ENCODE peak calls at places on chromosomes 6 and 20, in five cellular contexts. O, S, C, N and A are unnamed samples. For H3K36me3, the result is how much of the 10 kb centered on the place peaks cover.

GRCh38 chr6:166007349-166008263 is 160.0 kb downstream of the TBXT start:
- DNase-seq in O (no peak), C (no peak), N (peak), S (peak), A (no peak)

GRCh38 chr20:49674383-49675352 is 39.0 kb downstream of the B4GALT5 start:
- DNase-seq in O (no peak), C (no peak), S (no peak), N (no peak), A (no peak)

GRCh38 chr6:51511081-51511480 is 576.3 kb downstream of the PKHD1 start:
- DNase-seq in S (no peak), O (no peak), N (no peak), C (no peak), A (no peak)

GRCh38 chr6:154246723-154247118 is 109.9 kb downstream of the IPCEF1 start:
- DNase-seq in S (no peak), C (no peak), O (no peak), N (no peak), A (no peak)

GRCh38 chr20:21397341-21398108 is at the start of gene NKX2-4:
- DNase-seq in O (no peak), C (no peak), N (peak), S (no peak), A (no peak)

GRCh38 chr6:8939615-8940014 is 504.3 kb upstream of the SLC35B3 start:
- DNase-seq in N (no peak), S (no peak), C (no peak), O (no peak), A (no peak)

GRCh38 chr6:166167258-166167731 is 356 bp downstream of the TBXT start:
- DNase-seq in O (no peak), C (no peak), S (no peak), N (no peak), A (peak)

GRCh38 chr20:53331151-53331973 is 262.3 kb downstream of the ZNF217 start:
- DNase-seq in N (peak), O (peak), C (no peak), S (no peak), A (no peak)

GRCh38 chr6:4210619-4211419 is 75.4 kb upstream of the ECI2 start:
- DNase-seq in N (peak), O (peak), C (peak), S (peak), A (no peak)

GRCh38 chr6:167547328-167547692 is 222.4 kb downstream of the TTLL2 start:
- DNase-seq in S (no peak), C (no peak), N (no peak), O (no peak), A (no peak)

GRCh38 chr6:16735014-16735413 is 26.2 kb downstream of the ATXN1 start:
- DNase-seq in S (no peak), O (no peak), N (no peak), C (no peak), A (no peak)

GRCh38 chr20:23100021-23100753 is 14.1 kb upstream of the CD93 start:
- DNase-seq in S (no peak), O (no peak), C (no peak), N (no peak), A (no peak)

GRCh38 chr6:138971601-138972000 is 16.5 kb downstream of the REPS1 start:
- DNase-seq in O (no peak), C (no peak), S (peak), N (peak), A (no peak)

GRCh38 chr20:6623989-6624388 is 143.5 kb upstream of the BMP2 start:
- DNase-seq in N (no peak), O (no peak), C (no peak), S (no peak), A (no peak)

GRCh38 chr20:62009322-62009721 is 56.4 kb downstream of the TAF4 start:
- DNase-seq in S (no peak), N (no peak), C (no peak), O (no peak), A (no peak)
- H3K36me3 ChIP-seq in S (half or more), N (under half), C (half or more), O (half or more), A (under half)

DNA sequence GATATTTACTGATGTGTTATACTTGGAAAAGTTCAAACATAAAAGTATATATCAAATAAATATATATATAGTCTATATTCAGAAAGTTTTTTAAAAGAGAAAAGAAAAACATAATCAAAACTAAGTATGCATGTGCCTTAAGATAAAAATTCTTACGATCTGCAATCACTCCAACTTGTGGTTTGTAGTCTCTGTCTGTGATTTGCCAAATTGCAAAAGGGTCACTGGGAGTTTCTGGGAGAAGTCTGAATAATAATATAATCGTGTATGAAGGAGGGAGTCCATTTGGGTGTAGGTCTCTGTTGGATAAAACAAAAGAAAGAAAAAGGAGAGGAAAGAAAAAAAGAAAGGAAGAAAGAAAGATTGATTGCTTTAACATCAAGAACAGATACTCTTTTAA is 92.4 kb downstream of the COL12A1 start:
- DNase-seq in O (no peak), S (no peak), N (no peak), C (no peak), A (no peak)
- H3K36me3 ChIP-seq in O (under half), S (under half), N (under half), C (under half), A (under half)

GRCh38 chr6:89679215-89680120 is 40.9 kb upstream of the LYRM2 start:
- DNase-seq in C (no peak), S (no peak), N (no peak), O (no peak), A (no peak)
- H3K36me3 ChIP-seq in C (half or more), S (half or more), N (half or more), O (half or more), A (under half)

DNA sequence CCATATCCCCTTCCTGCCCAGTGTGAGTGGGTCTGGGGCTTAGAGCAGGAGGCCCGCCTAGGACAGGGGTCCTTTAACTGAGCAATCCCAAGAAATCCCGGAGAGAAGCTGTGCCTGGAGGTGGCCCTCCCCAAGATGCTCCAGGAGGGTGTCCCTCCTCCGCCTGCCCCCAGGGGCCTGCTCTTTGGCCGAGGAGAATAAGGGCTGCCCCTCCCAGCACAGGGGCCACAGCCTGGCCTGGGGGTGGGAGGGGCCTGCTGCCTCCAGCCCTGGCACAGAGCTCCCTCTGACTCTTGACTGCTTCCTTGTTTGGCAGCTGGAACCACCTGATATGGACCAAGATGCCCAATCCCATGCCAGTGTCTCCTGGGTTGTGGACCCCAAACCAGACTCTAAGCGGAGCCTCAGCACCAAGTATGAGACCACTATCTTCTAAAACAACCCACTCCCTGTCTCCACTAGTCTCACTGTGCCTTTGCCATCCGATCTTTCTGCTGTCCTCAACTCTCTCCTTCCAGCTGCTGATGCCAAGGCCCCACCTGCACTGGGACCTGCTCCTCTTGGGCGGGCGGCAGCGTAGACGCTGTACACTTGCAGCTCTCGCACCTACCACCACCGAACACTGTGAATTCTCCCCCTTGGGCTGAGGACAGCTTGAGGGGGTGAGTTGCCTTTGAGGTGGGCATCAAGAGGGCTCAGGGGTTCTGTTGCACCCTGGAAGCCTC is 54.3 kb downstream of the TCP11 start:
- DNase-seq in N (no peak), C (no peak), S (no peak), O (no peak), A (no peak)
- H3K36me3 ChIP-seq in N (under half), C (under half), S (under half), O (under half), A (under half)

DNA sequence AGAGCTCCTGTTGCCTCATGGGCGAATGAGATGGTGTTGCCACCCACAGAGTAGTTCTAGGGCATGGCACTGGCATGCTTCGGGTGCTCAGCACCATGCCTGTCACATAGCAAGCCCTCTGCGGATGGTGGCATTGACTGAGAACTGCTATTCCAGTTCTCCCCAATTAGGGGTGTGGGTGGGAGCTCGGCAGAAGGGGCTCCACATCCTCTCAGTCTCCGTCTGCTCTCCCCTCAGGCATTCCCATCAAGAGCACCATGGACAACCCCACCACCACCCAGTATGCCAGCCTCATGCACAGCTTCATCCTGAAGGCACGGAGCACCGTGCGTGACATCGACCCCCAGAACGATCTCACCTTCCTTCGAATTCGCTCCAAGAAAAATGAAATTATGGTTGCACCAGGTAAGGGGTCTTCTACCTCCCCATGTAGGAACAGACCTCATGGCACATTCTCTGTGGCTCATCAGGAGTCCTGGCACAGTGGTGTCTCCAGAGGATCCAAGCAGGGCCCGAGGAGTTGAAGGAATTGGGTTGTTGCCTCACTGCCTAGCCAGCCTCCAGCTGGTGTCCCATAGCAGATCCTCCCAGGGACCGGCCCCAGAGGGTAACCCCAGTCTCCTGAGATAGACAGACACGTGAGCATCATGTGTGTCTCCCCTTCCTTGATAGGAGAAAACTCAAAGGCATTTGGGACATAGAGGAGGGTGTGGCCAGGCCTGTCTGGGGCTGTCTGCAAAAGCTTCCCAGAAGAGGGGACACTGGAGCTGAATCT is 18.4 kb downstream of the DYNLRB1 start:
- DNase-seq in S (no peak), C (no peak), N (no peak), O (no peak), A (no peak)
- H3K36me3 ChIP-seq in S (half or more), C (half or more), N (half or more), O (half or more), A (under half)

GRCh38 chr6:151067684-151068596 is 171.8 kb upstream of the AKAP12 start:
- DNase-seq in C (no peak), S (peak), O (no peak), N (peak), A (no peak)

GRCh38 chr6:151070666-151071065 is 169.1 kb upstream of the AKAP12 start:
- DNase-seq in S (no peak), O (no peak), N (no peak), C (no peak), A (no peak)

GRCh38 chr6:151069641-151070040 is 170.1 kb upstream of the AKAP12 start:
- DNase-seq in C (no peak), S (no peak), N (no peak), O (no peak), A (no peak)

GRCh38 chr6:151071295-151071694 is 168.5 kb upstream of the AKAP12 start:
- DNase-seq in O (no peak), N (no peak), C (no peak), S (no peak), A (no peak)

GRCh38 chr6:151068761-151069312 is 170.9 kb upstream of the AKAP12 start:
- DNase-seq in C (no peak), O (no peak), S (no peak), N (no peak), A (no peak)
- H3K36me3 ChIP-seq in C (under half), O (under half), S (under half), N (under half), A (under half)

GRCh38 chr6:18214003-18214402 is 50.3 kb downstream of the DEK start:
- DNase-seq in O (no peak), S (no peak), N (no peak), C (no peak), A (peak)

GRCh38 chr6:18210707-18211106 is 53.6 kb downstream of the DEK start:
- DNase-seq in N (no peak), S (no peak), O (no peak), C (no peak), A (no peak)

GRCh38 chr6:18211338-18211737 is 53.0 kb downstream of the DEK start:
- DNase-seq in S (no peak), O (no peak), C (no peak), N (no peak), A (peak)

GRCh38 chr6:18213439-18213838 is 50.9 kb downstream of the DEK start:
- DNase-seq in O (no peak), S (no peak), C (no peak), N (no peak), A (no peak)

DNA sequence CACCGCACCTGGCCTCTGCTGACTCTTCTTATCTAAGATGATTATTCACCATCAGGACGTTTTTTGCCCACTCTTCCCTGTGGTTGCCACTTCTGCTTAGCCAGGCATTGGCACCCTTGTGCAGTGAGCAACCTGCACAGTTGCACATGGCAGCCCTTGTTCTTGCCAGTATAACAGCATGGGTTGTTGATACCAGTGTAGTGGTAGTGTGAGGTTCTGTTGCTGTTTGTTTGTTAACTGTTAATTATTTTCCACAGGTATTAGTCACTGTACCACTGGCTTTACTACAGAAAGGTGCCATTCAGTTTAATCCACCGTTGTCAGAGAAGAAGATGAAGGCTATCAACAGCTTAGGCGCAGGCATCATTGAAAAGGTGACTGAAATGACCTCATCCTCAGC is 52.1 kb downstream of the DEK start:
- DNase-seq in C (no peak), O (no peak), S (no peak), N (no peak), A (no peak)
- H3K36me3 ChIP-seq in C (under half), O (under half), S (under half), N (under half), A (under half)